ENCODE peak calls at places on chromosomes 1 and 21, in eight cellular contexts. X, N, J, Y, F, B, V and Z are unnamed samples.

GRCh38 chr1:190296453-190296852 is 181.2 kb downstream of the BRINP3 start:
- DNase-seq in X (no peak), N (no peak), J (no peak), Y (no peak), F (no peak), B (no peak), V (no peak), Z (no peak)

GRCh38 chr1:164767257-164768044 is 208.5 kb downstream of the PBX1 start:
- DNase-seq in X (no peak), N (peak), J (peak), Y (no peak), F (peak), B (no peak), V (peak), Z (no peak)

GRCh38 chr1:175193339-175193950 is 869 bp upstream of the KIAA0040 start:
- DNase-seq in X (no peak), N (no peak), J (peak), Y (no peak), F (no peak), B (peak), V (no peak), Z (peak)

GRCh38 chr1:53332188-53332564 is 4.3 kb upstream of the LRP8 start:
- DNase-seq in X (no peak), N (no peak), J (no peak), Y (no peak), F (no peak), B (no peak), V (no peak), Z (no peak)

GRCh38 chr1:33660244-33660643 is 187.8 kb downstream of the ZSCAN20 start:
- DNase-seq in X (no peak), N (no peak), J (no peak), Y (no peak), F (no peak), B (no peak), V (no peak), Z (no peak)

GRCh38 chr1:155022136-155022926 is 11.2 kb downstream of the DCST2 start:
- DNase-seq in X (no peak), N (no peak), J (no peak), Y (no peak), F (no peak), B (no peak), V (no peak), Z (no peak)

GRCh38 chr1:212460376-212460775 is 27.7 kb downstream of the NENF start:
- DNase-seq in X (peak), N (no peak), J (no peak), Y (no peak), F (no peak), B (no peak), V (no peak), Z (no peak)

GRCh38 chr1:238568707-238569106 is 678.0 kb upstream of the ZP4 start:
- DNase-seq in X (no peak), N (no peak), J (no peak), Y (no peak), F (no peak), B (no peak), V (no peak), Z (no peak)

GRCh38 chr1:58922302-58923089 is 138.6 kb upstream of the JUN start:
- DNase-seq in X (peak), N (peak), J (peak), Y (no peak), F (no peak), B (no peak), V (no peak), Z (peak)

GRCh38 chr21:37696936-37697335 is 219.3 kb downstream of the KCNJ6 start:
- DNase-seq in X (no peak), N (no peak), J (no peak), Y (no peak), F (no peak), B (no peak), V (no peak), Z (no peak)

GRCh38 chr1:227770812-227771211 is 35.6 kb downstream of the SNAP47 start:
- DNase-seq in X (peak), N (no peak), J (no peak), Y (no peak), F (no peak), B (no peak), V (no peak), Z (no peak)

GRCh38 chr21:43278359-43278758 is 109.6 kb downstream of the CRYAA start:
- DNase-seq in X (no peak), N (no peak), J (peak), Y (no peak), F (no peak), B (no peak), V (no peak), Z (no peak)

GRCh38 chr1:243336163-243336562 is 80.3 kb downstream of the SDCCAG8 start:
- DNase-seq in X (no peak), N (no peak), J (no peak), Y (no peak), F (no peak), B (no peak), V (no peak), Z (no peak)

GRCh38 chr1:4624141-4624715 is 30.2 kb upstream of the AJAP1 start:
- DNase-seq in X (no peak), N (no peak), J (no peak), Y (no peak), F (no peak), B (no peak), V (no peak), Z (no peak)

GRCh38 chr1:203534526-203534925 is 40.6 kb downstream of the OPTC start:
- DNase-seq in X (no peak), N (peak), J (peak), Y (no peak), F (peak), B (no peak), V (peak), Z (peak)

GRCh38 chr1:22662318-22662717 is 9.3 kb downstream of the C1QB start:
- DNase-seq in X (peak), N (peak), J (no peak), Y (peak), F (no peak), B (no peak), V (no peak), Z (peak)

GRCh38 chr1:201184734-201185453 is 5.7 kb upstream of the IGFN1 start:
- DNase-seq in X (no peak), N (peak), J (peak), Y (peak), F (peak), B (peak), V (peak), Z (peak)

GRCh38 chr1:56864430-56864829 is 9.8 kb downstream of the C8A start:
- DNase-seq in X (no peak), N (no peak), J (peak), Y (no peak), F (no peak), B (no peak), V (no peak), Z (no peak)

GRCh38 chr21:44063151-44063912 is 43.9 kb upstream of the PWP2 start:
- DNase-seq in X (no peak), N (no peak), J (no peak), Y (no peak), F (no peak), B (no peak), V (no peak), Z (no peak)

GRCh38 chr1:69524010-69524409 is 43.7 kb upstream of the LRRC7 start:
- DNase-seq in X (no peak), N (peak), J (peak), Y (no peak), F (no peak), B (no peak), V (peak), Z (no peak)

GRCh38 chr1:17217607-17218006 is 12.7 kb downstream of the PADI1 start:
- DNase-seq in X (no peak), N (no peak), J (no peak), Y (no peak), F (no peak), B (no peak), V (no peak), Z (no peak)

GRCh38 chr1:15337656-15338402 is 71.9 kb upstream of the EFHD2 start:
- DNase-seq in X (no peak), N (peak), J (peak), Y (peak), F (no peak), B (no peak), V (peak), Z (peak)

GRCh38 chr1:80624682-80625081 is 1176.1 kb upstream of the ADGRL2 start:
- DNase-seq in X (no peak), N (no peak), J (peak), Y (no peak), F (no peak), B (no peak), V (no peak), Z (no peak)

GRCh38 chr1:5597991-5598823 is 394.0 kb downstream of the NPHP4 start:
- DNase-seq in X (no peak), N (no peak), J (no peak), Y (no peak), F (no peak), B (no peak), V (no peak), Z (no peak)

GRCh38 chr1:3082571-3083516 is 13.8 kb downstream of the PRDM16 start:
- DNase-seq in X (no peak), N (no peak), J (no peak), Y (no peak), F (no peak), B (no peak), V (no peak), Z (no peak)

GRCh38 chr1:201625711-201626300 is 86.9 kb downstream of the NAV1 start:
- DNase-seq in X (no peak), N (no peak), J (no peak), Y (no peak), F (no peak), B (no peak), V (no peak), Z (no peak)

GRCh38 chr1:32886012-32886827 is at the start of gene HPCA:
- DNase-seq in X (peak), N (peak), J (peak), Y (no peak), F (no peak), B (peak), V (no peak), Z (peak)

GRCh38 chr21:38820471-38821239 is 14.9 kb downstream of the ETS2 start:
- DNase-seq in X (no peak), N (no peak), J (peak), Y (no peak), F (no peak), B (no peak), V (no peak), Z (peak)

GRCh38 chr21:42570841-42571387 is 57.3 kb downstream of the SLC37A1 start:
- DNase-seq in X (peak), N (no peak), J (no peak), Y (no peak), F (no peak), B (peak), V (no peak), Z (peak)

GRCh38 chr1:100358210-100358609 is 5.9 kb downstream of the CDC14A start:
- DNase-seq in X (no peak), N (no peak), J (no peak), Y (no peak), F (no peak), B (no peak), V (no peak), Z (no peak)

GRCh38 chr1:151988405-151988851 is 5.2 kb downstream of the S100A10 start:
- DNase-seq in X (no peak), N (peak), J (peak), Y (peak), F (peak), B (no peak), V (peak), Z (peak)

GRCh38 chr1:207672525-207673130 is 27.7 kb downstream of the CR1L start:
- DNase-seq in X (no peak), N (peak), J (peak), Y (peak), F (peak), B (no peak), V (no peak), Z (no peak)

GRCh38 chr21:33492571-33492970 is 1.1 kb upstream of the DNAJC28 start:
- DNase-seq in X (no peak), N (peak), J (peak), Y (no peak), F (no peak), B (no peak), V (no peak), Z (no peak)

GRCh38 chr1:56525463-56526155 is 53.8 kb downstream of the PLPP3 start:
- DNase-seq in X (peak), N (peak), J (peak), Y (no peak), F (no peak), B (no peak), V (peak), Z (peak)

GRCh38 chr1:230693221-230693620 is 20.7 kb downstream of the AGT start:
- DNase-seq in X (no peak), N (no peak), J (no peak), Y (no peak), F (no peak), B (no peak), V (no peak), Z (no peak)

GRCh38 chr1:109239580-109240068 is 9.7 kb upstream of the CELSR2 start:
- DNase-seq in X (no peak), N (peak), J (peak), Y (no peak), F (no peak), B (no peak), V (no peak), Z (peak)

GRCh38 chr1:203271018-203271743 is 34.1 kb upstream of the BTG2 start:
- DNase-seq in X (no peak), N (peak), J (peak), Y (peak), F (no peak), B (no peak), V (no peak), Z (no peak)

GRCh38 chr1:183424691-183425090 is 6.5 kb upstream of the NMNAT2 start:
- DNase-seq in X (no peak), N (no peak), J (no peak), Y (no peak), F (no peak), B (no peak), V (no peak), Z (no peak)